ENCODE peak calls at places on chromosomes 11 and 22, in eight cellular contexts. One of them, this sample, is unnamed.

GRCh38 chr11:124839051-124839971 is 25.9 kb upstream of the ROBO3 start:
- DNase-seq in OCI-LY7: no peak
- DNase-seq in B cell: no peak
- DNase-seq in fibroblast of mammary gland: no peak
- DNase-seq in nephron progenitor cell: peak
- DNase-seq in transverse colon: no peak
- DNase-seq in HEK293T: no peak
- DNase-seq in GM20000: no peak
- DNase-seq in this sample: peak

GRCh38 chr22:40331706-40332105 is 14.6 kb upstream of the ADSL start:
- DNase-seq in nephron progenitor cell: no peak
- DNase-seq in B cell: no peak
- DNase-seq in HEK293T: no peak
- DNase-seq in OCI-LY7: no peak
- DNase-seq in fibroblast of mammary gland: no peak
- DNase-seq in transverse colon: no peak
- DNase-seq in GM20000: no peak
- DNase-seq in this sample: no peak

GRCh38 chr11:68928481-68928880 is 24.8 kb downstream of the IGHMBP2 start:
- DNase-seq in B cell: no peak
- DNase-seq in transverse colon: no peak
- DNase-seq in nephron progenitor cell: no peak
- DNase-seq in HEK293T: no peak
- DNase-seq in fibroblast of mammary gland: no peak
- DNase-seq in GM20000: no peak
- DNase-seq in OCI-LY7: no peak
- DNase-seq in this sample: no peak

GRCh38 chr11:78878631-78879030 is 304.0 kb upstream of the NARS2 start:
- DNase-seq in nephron progenitor cell: no peak
- DNase-seq in HEK293T: no peak
- DNase-seq in fibroblast of mammary gland: no peak
- DNase-seq in transverse colon: no peak
- DNase-seq in OCI-LY7: no peak
- DNase-seq in B cell: no peak
- DNase-seq in GM20000: no peak
- DNase-seq in this sample: no peak

GRCh38 chr11:93648168-93648567 is 13.3 kb upstream of the CEP295 start:
- DNase-seq in B cell: no peak
- DNase-seq in GM20000: no peak
- DNase-seq in nephron progenitor cell: no peak
- DNase-seq in OCI-LY7: peak
- DNase-seq in HEK293T: peak
- DNase-seq in transverse colon: no peak
- DNase-seq in fibroblast of mammary gland: peak
- DNase-seq in this sample: peak

GRCh38 chr11:31798057-31799035 is 12.8 kb downstream of the PAX6 start:
- DNase-seq in B cell: no peak
- DNase-seq in nephron progenitor cell: peak
- DNase-seq in GM20000: peak
- DNase-seq in transverse colon: no peak
- DNase-seq in OCI-LY7: no peak
- DNase-seq in fibroblast of mammary gland: no peak
- DNase-seq in HEK293T: no peak
- DNase-seq in this sample: peak

GRCh38 chr11:77752518-77752917 is 68.0 kb downstream of the RSF1 start:
- DNase-seq in HEK293T: no peak
- DNase-seq in GM20000: no peak
- DNase-seq in OCI-LY7: no peak
- DNase-seq in transverse colon: no peak
- DNase-seq in fibroblast of mammary gland: peak
- DNase-seq in B cell: no peak
- DNase-seq in nephron progenitor cell: no peak
- DNase-seq in this sample: no peak

GRCh38 chr22:48055827-48056226 is 1293.4 kb downstream of the TBC1D22A start:
- DNase-seq in fibroblast of mammary gland: no peak
- DNase-seq in OCI-LY7: no peak
- DNase-seq in nephron progenitor cell: no peak
- DNase-seq in HEK293T: no peak
- DNase-seq in B cell: no peak
- DNase-seq in GM20000: no peak
- DNase-seq in transverse colon: no peak
- DNase-seq in this sample: no peak

GRCh38 chr11:120225372-120225909 is 14.5 kb upstream of the POU2F3 start:
- DNase-seq in OCI-LY7: no peak
- DNase-seq in nephron progenitor cell: no peak
- DNase-seq in GM20000: no peak
- DNase-seq in transverse colon: no peak
- DNase-seq in B cell: no peak
- DNase-seq in HEK293T: no peak
- DNase-seq in fibroblast of mammary gland: peak
- DNase-seq in this sample: no peak

GRCh38 chr22:22074634-22075381 is 92.2 kb upstream of the TOP3B start:
- DNase-seq in GM20000: no peak
- DNase-seq in fibroblast of mammary gland: no peak
- DNase-seq in transverse colon: no peak
- DNase-seq in HEK293T: no peak
- DNase-seq in B cell: no peak
- DNase-seq in OCI-LY7: no peak
- DNase-seq in nephron progenitor cell: no peak
- DNase-seq in this sample: no peak

GRCh38 chr22:39039306-39040126 is 1.1 kb upstream of the APOBEC3F start:
- DNase-seq in transverse colon: no peak
- DNase-seq in GM20000: no peak
- DNase-seq in B cell: no peak
- DNase-seq in OCI-LY7: no peak
- DNase-seq in nephron progenitor cell: no peak
- DNase-seq in fibroblast of mammary gland: no peak
- DNase-seq in HEK293T: no peak
- DNase-seq in this sample: no peak

GRCh38 chr11:285021-285893 is 3.7 kb upstream of the PGGHG start:
- DNase-seq in transverse colon: no peak
- DNase-seq in B cell: no peak
- DNase-seq in GM20000: peak
- DNase-seq in nephron progenitor cell: no peak
- DNase-seq in OCI-LY7: no peak
- DNase-seq in HEK293T: no peak
- DNase-seq in fibroblast of mammary gland: no peak
- DNase-seq in this sample: peak

GRCh38 chr11:131859811-131860210 is 489.4 kb downstream of the NTM start:
- DNase-seq in OCI-LY7: no peak
- DNase-seq in HEK293T: no peak
- DNase-seq in B cell: no peak
- DNase-seq in transverse colon: no peak
- DNase-seq in nephron progenitor cell: no peak
- DNase-seq in GM20000: no peak
- DNase-seq in fibroblast of mammary gland: peak
- DNase-seq in this sample: peak

GRCh38 chr11:121551463-121551862 is 98.7 kb upstream of the SORL1-AS1 start:
- DNase-seq in B cell: no peak
- DNase-seq in fibroblast of mammary gland: no peak
- DNase-seq in GM20000: no peak
- DNase-seq in OCI-LY7: no peak
- DNase-seq in nephron progenitor cell: no peak
- DNase-seq in HEK293T: no peak
- DNase-seq in transverse colon: no peak
- DNase-seq in this sample: no peak

GRCh38 chr11:57662893-57663292 is 5.0 kb upstream of the ZDHHC5 start:
- DNase-seq in HEK293T: no peak
- DNase-seq in fibroblast of mammary gland: no peak
- DNase-seq in B cell: no peak
- DNase-seq in nephron progenitor cell: no peak
- DNase-seq in OCI-LY7: peak
- DNase-seq in GM20000: no peak
- DNase-seq in transverse colon: no peak
- DNase-seq in this sample: no peak

GRCh38 chr11:1792461-1792860 is 28.7 kb upstream of the CTSD start:
- DNase-seq in nephron progenitor cell: no peak
- DNase-seq in HEK293T: no peak
- DNase-seq in OCI-LY7: no peak
- DNase-seq in transverse colon: no peak
- DNase-seq in fibroblast of mammary gland: no peak
- DNase-seq in B cell: no peak
- DNase-seq in GM20000: no peak
- DNase-seq in this sample: peak

GRCh38 chr11:3133456-3134217 is 31.5 kb downstream of the OSBPL5 start:
- DNase-seq in B cell: no peak
- DNase-seq in fibroblast of mammary gland: no peak
- DNase-seq in OCI-LY7: no peak
- DNase-seq in nephron progenitor cell: no peak
- DNase-seq in transverse colon: peak
- DNase-seq in GM20000: no peak
- DNase-seq in HEK293T: no peak
- DNase-seq in this sample: peak

GRCh38 chr22:46464701-46465347 is 72.6 kb downstream of the CELSR1 start:
- DNase-seq in GM20000: no peak
- DNase-seq in fibroblast of mammary gland: no peak
- DNase-seq in transverse colon: no peak
- DNase-seq in HEK293T: no peak
- DNase-seq in B cell: no peak
- DNase-seq in OCI-LY7: no peak
- DNase-seq in nephron progenitor cell: no peak
- DNase-seq in this sample: no peak

GRCh38 chr11:62671604-62672528 is at the start of the genes LBHD1 and UQCC3:
- DNase-seq in OCI-LY7: peak
- DNase-seq in fibroblast of mammary gland: peak
- DNase-seq in transverse colon: peak
- DNase-seq in HEK293T: peak
- DNase-seq in nephron progenitor cell: peak
- DNase-seq in B cell: peak
- DNase-seq in GM20000: peak
- DNase-seq in this sample: peak

GRCh38 chr11:368414-369335 is 624 bp upstream of the B4GALNT4 start:
- DNase-seq in B cell: peak
- DNase-seq in transverse colon: no peak
- DNase-seq in OCI-LY7: no peak
- DNase-seq in fibroblast of mammary gland: no peak
- DNase-seq in nephron progenitor cell: peak
- DNase-seq in HEK293T: no peak
- DNase-seq in GM20000: no peak
- DNase-seq in this sample: peak

GRCh38 chr11:19394525-19395016 is 153.8 kb upstream of the E2F8 start:
- DNase-seq in GM20000: peak
- DNase-seq in nephron progenitor cell: no peak
- DNase-seq in transverse colon: no peak
- DNase-seq in fibroblast of mammary gland: no peak
- DNase-seq in OCI-LY7: no peak
- DNase-seq in B cell: no peak
- DNase-seq in HEK293T: no peak
- DNase-seq in this sample: no peak

GRCh38 chr11:132977241-132977640 is 555.1 kb downstream of the OPCML start:
- DNase-seq in transverse colon: no peak
- DNase-seq in HEK293T: no peak
- DNase-seq in B cell: no peak
- DNase-seq in GM20000: no peak
- DNase-seq in nephron progenitor cell: no peak
- DNase-seq in fibroblast of mammary gland: no peak
- DNase-seq in OCI-LY7: no peak
- DNase-seq in this sample: no peak

GRCh38 chr11:62077136-62077535 is 46.7 kb upstream of the INCENP start:
- DNase-seq in fibroblast of mammary gland: peak
- DNase-seq in OCI-LY7: no peak
- DNase-seq in nephron progenitor cell: no peak
- DNase-seq in transverse colon: no peak
- DNase-seq in HEK293T: no peak
- DNase-seq in B cell: no peak
- DNase-seq in GM20000: no peak
- DNase-seq in this sample: no peak

This sample was measured in osteoblast.